ENCODE peak calls at places on chromosomes 16 and 17, in four cellular contexts. U, F, W and E are unnamed samples.
A peak's percentile ranks its signal among the peaks of the same experiment; 100 is the strongest.

GRCh38 chr17:13735444-13735843 is 133.7 kb upstream of the HS3ST3A1 start:
- DNase-seq in U (no peak), F (peak; percentile 7), W (no peak), E (peak; percentile 23)

GRCh38 chr17:2179615-2180295 is 123.8 kb downstream of the SMG6 start:
- DNase-seq in W (no peak), F (no peak), U (no peak), E (no peak)

GRCh38 chr17:39118674-39119419 is 32.6 kb downstream of the PLXDC1 start:
- DNase-seq in W (no peak), U (peak; percentile 84), F (no peak), E (no peak)

GRCh38 chr16:12083625-12084024 is 107.1 kb downstream of the SNX29 start:
- DNase-seq in F (no peak), W (no peak), U (no peak), E (no peak)

GRCh38 chr17:37747222-37747621 is 2.4 kb upstream of the HNF1B start:
- DNase-seq in U (no peak), F (no peak), W (no peak), E (no peak)

GRCh38 chr16:57191056-57191536 is 5.0 kb downstream of the RSPRY1 start:
- DNase-seq in W (no peak), F (no peak), U (no peak), E (no peak)

GRCh38 chr17:57407287-57408063 is 151.2 kb downstream of the MSI2 start:
- DNase-seq in F (no peak), U (no peak), W (peak; percentile 99), E (no peak)

GRCh38 chr17:31724619-31725018 is 134.4 kb downstream of the COPRS start:
- DNase-seq in F (no peak), W (no peak), U (no peak), E (no peak)

GRCh38 chr16:49782405-49782804 is 73.5 kb downstream of the ZNF423 start:
- DNase-seq in F (no peak), U (no peak), W (no peak), E (no peak)

GRCh38 chr17:71402007-71402406 is 718.8 kb upstream of the SOX9 start:
- DNase-seq in W (no peak), U (no peak), F (no peak), E (no peak)
- TF ChIP-seq CBFB in W (no peak), U (no peak), F (no peak), E (no peak)

DNA sequence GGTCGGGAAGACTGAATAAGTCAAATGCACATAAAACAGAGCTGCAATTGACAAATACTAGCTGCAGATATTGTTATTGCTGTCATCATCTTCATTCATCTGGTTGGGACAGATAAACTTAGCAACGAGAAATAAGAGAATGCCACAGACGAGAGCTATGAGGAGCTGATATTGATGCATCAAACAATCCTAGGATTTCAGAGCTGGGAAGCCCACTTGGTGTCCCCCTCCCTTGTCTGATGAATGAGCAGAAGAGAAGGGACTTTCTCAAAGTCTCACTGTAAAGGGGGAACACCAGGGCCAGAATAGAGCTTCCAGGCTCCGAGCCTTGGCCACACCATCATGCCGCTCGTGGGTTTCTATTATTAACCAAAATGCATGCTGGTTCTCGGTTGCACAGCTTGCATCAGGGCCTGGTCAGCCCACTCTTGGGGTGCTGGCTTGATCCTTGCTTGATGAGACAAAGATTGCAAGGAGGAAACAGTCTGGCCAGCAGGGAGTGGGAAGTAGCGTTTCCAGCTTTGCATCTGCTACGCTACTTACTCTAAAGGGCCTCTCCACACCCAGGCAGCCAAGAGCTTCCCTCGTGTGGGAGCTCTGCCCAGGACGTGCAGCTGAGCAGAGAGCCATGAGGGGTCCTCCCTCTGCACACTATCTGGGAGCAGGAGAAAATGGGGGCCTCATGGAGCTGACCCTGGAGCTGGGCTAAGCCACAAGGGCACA is 28.4 kb upstream of the EMP2 start:
- DNase-seq in U (no peak), F (no peak), W (no peak), E (no peak)
- TF ChIP-seq CBFB in U (no peak), F (no peak), W (no peak), E (no peak)

GRCh38 chr16:85746431-85747227 is 4.3 kb downstream of the C16orf74 start:
- DNase-seq in F (no peak), U (no peak), W (no peak), E (no peak)
- TF ChIP-seq CBFB in F (no peak), U (no peak), W (no peak), E (no peak)

DNA sequence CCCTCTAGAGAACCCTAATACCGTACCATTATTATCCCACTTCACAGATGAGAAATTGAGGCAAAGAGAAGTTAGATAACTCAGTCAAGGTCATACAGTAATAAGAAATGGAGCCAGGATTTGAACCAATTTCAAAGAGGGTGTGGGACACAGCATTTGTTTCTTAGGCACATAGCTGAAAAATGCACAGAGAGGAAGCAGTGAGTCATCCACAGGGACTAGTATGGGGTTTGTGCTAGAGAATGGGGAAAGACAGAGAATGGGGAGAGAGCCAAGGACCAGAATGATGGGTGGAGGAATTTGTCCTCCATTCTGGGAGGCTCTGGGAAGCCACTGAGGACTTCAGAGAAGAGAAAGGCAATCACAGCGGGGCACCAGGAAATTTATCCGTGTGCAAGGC is 77.9 kb upstream of the ZFHX3 start:
- DNase-seq in U (no peak), F (no peak), W (no peak), E (no peak)
- TF ChIP-seq CBFB in U (no peak), F (no peak), W (no peak), E (no peak)

GRCh38 chr17:17414316-17414937 is 62.4 kb upstream of the MED9 start:
- DNase-seq in U (no peak), W (no peak), F (no peak), E (no peak)
- TF ChIP-seq CBFB in U (no peak), W (no peak), F (no peak), E (no peak)

GRCh38 chr16:67886387-67886786 is 1.7 kb downstream of the NRN1L start:
- DNase-seq in F (peak; percentile 40), U (no peak), W (no peak), E (no peak)
- TF ChIP-seq CBFB in F (no peak), U (no peak), W (no peak), E (no peak)

DNA sequence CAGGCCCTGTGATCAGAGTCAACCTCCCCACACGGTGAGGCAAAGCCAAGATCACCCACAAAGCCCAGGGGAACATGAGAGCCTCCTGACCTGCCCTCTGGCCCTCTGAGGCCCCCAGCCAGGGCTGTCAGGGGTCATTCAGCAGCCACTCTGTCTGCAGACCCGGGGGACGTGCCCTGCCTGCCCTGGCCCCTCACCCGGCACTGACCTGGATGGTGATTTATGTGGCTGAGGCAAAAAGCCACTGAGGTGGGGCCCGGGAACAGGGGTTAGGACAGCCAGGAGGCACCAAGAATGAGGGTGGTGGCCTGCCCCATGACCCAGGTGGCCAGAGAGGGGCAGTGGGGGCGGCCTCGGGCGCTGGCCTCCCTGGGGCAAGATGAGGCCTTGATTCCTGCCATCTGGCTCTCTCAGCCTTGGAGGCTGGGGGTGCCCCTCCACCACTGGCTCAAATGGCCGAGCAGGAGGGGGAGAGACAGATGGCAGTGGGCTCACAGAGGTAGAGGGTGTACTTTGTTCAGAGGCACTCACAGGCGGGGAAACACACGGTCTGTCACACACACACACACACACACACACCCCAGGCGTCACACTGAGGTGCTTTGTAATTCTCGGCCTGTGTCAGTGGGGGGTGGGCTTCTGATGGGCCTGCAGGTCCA is 174.0 kb upstream of the GSE1 start:
- DNase-seq in W (no peak), F (no peak), U (no peak), E (no peak)
- TF ChIP-seq CBFB in W (no peak), F (no peak), U (no peak), E (no peak)

GRCh38 chr16:31367875-31368274 is 12.9 kb downstream of the ITGAX start:
- DNase-seq in F (no peak), W (no peak), U (no peak), E (no peak)
- TF ChIP-seq CBFB in F (no peak), W (no peak), U (no peak), E (no peak)

GRCh38 chr16:28549301-28549899 is 4.3 kb upstream of the SGF29 start:
- DNase-seq in U (no peak), W (peak; percentile 65), F (peak; percentile 45), E (no peak)
- TF ChIP-seq CBFB in U (no peak), W (no peak), F (no peak), E (no peak)